ENCODE peak calls at places on chromosomes 6 and 20, in five cellular contexts. E is left ventricle myocardium inferior, T is endodermal cell, L is cardiac muscle cell, I is heart left ventricle. Z is an unnamed sample. For H3K36me3, the result is how much of the 10 kb centered on the place peaks cover.

GRCh38 chr6:36688534-36689075 is 9.0 kb upstream of the RAB44 start:
- DNase-seq in E (no peak), T (peak), L (no peak), I (no peak), Z (no peak)

GRCh38 chr6:122005661-122006060 is 393.8 kb upstream of the HSF2 start:
- DNase-seq in E (no peak), T (no peak), L (no peak), I (no peak), Z (no peak)

GRCh38 chr6:150641398-150642139 is 41.9 kb downstream of the PLEKHG1 start:
- DNase-seq in E (no peak), T (no peak), L (no peak), I (no peak), Z (no peak)

GRCh38 chr6:1993049-1993448 is 252.4 kb downstream of the GMDS start:
- DNase-seq in E (no peak), T (no peak), L (no peak), I (no peak), Z (no peak)

GRCh38 chr6:133241088-133241900 is at the start of gene EYA4:
- DNase-seq in E (peak), T (peak), L (peak), I (peak), Z (no peak)

GRCh38 chr6:11953641-11954040 is 58.5 kb upstream of the HIVEP1 start:
- DNase-seq in E (no peak), T (no peak), L (no peak), I (no peak), Z (no peak)

GRCh38 chr20:8339313-8339712 is 207.2 kb downstream of the PLCB1 start:
- DNase-seq in E (no peak), T (no peak), L (no peak), I (no peak), Z (no peak)

GRCh38 chr6:24923885-24924401 is 11.8 kb downstream of the RIPOR2 start:
- DNase-seq in E (no peak), T (peak), L (no peak), I (no peak), Z (no peak)

GRCh38 chr6:45754432-45754831 is 261.2 kb downstream of the CLIC5 start:
- DNase-seq in E (no peak), T (no peak), L (no peak), I (no peak), Z (no peak)

GRCh38 chr6:105372862-105373182 is 30.1 kb downstream of the PREP start:
- DNase-seq in E (no peak), T (no peak), L (no peak), I (no peak), Z (no peak)

GRCh38 chr6:29743025-29743424 is 19.8 kb downstream of the HLA-F start:
- DNase-seq in E (no peak), T (no peak), L (no peak), I (no peak), Z (no peak)

GRCh38 chr20:34374209-34374749 is 11.2 kb downstream of the ITCH start:
- DNase-seq in E (no peak), T (no peak), L (no peak), I (no peak), Z (no peak)

GRCh38 chr20:34375977-34376430 is 12.9 kb downstream of the ITCH start:
- DNase-seq in E (no peak), T (no peak), L (no peak), I (no peak), Z (no peak)

DNA sequence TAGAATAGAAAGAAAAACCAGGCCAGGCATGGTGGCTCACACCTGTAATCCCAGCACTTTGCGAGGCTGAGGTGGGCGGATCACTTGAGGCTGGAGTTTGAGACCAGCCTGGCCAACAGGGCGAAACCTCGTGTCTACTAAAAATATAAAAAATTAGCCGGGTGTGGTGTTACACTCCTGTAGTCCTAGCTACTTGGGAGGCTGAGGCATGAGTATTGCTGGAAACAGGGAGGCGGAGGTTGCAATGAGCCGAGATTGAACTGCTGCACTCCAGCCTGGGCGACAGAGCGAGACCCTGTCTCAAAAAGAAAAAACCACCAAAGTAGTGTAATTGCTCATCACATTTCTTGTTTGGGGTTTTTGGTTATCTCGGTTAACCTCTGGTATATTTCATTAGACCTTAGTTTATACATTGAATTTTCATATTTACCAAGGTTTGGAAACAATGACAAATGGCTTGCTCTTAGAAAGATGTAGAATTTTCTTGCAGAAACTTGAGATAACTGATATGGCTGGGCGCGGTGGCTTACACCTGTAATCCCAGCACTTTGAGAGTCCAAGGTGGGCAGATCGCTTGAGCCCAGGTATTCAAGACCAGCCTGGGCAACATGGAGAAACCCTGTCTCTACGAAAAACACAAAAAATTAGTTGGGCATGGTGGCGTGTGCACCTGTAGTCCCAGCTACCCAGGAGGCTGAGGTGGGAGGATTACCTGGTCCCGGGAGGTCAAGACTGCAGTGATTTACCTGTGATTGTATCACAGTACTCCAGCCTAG is 14.2 kb downstream of the ITCH start:
- DNase-seq in E (no peak), T (no peak), L (no peak), I (no peak), Z (no peak)
- H3K36me3 ChIP-seq in E (under half), T (half or more), L (under half), I (half or more), Z (under half)

DNA sequence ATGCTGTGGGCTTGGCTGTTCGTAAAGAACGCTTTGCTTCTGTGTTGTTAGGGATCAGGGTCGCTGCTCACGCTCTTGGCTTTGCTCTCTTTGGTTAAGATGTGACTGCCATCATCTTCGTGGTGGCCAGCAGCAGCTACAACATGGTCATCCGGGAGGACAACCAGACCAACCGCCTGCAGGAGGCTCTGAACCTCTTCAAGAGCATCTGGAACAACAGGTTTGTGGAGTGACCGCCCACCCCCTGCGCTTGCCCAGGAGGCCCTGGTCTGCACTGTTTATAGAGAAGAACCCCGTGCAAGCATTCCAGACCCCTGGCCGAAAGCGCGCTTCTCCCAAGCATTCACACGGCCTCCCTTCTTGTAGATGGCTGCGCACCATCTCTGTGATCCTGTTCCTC is 57.1 kb downstream of the GNAS start:
- DNase-seq in E (no peak), T (no peak), L (no peak), I (no peak), Z (no peak)
- H3K36me3 ChIP-seq in E (half or more), T (half or more), L (half or more), I (half or more), Z (under half)

GRCh38 chr20:34743039-34743438 is 38.9 kb downstream of the TP53INP2 start:
- DNase-seq in E (no peak), T (no peak), L (no peak), I (no peak), Z (no peak)
- H3K36me3 ChIP-seq in E (half or more), T (half or more), L (under half), I (half or more), Z (under half)

GRCh38 chr6:3102875-3103274 is 15.6 kb upstream of the BPHL start:
- DNase-seq in E (no peak), T (no peak), L (no peak), I (no peak), Z (no peak)
- H3K36me3 ChIP-seq in E (half or more), T (half or more), L (under half), I (half or more), Z (under half)

DNA sequence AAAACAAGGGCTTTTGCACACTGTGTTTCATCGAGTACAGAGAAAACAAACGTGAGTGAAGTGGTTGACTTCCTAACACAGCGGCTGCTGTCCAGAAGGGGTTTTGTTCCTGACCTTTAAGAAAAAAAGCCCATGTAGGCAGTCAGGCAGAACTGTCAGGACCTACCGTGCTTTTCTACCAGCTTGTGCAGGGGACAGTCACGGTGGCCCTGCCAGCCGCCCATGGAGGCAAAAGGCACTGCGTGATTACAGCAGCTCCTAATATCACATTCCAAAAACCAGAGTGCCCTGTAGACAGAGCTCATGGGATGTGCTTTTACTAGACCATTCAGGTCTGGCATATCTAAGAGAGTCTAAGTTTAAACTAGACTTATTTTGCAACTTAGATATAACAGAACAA is 12.2 kb downstream of the TNFAIP3 start:
- DNase-seq in E (no peak), T (no peak), L (no peak), I (no peak), Z (no peak)
- H3K36me3 ChIP-seq in E (half or more), T (half or more), L (half or more), I (half or more), Z (under half)

GRCh38 chr20:48958743-48959142 is 37.2 kb downstream of the ARFGEF2 start:
- DNase-seq in E (no peak), T (no peak), L (no peak), I (no peak), Z (no peak)
- H3K36me3 ChIP-seq in E (half or more), T (half or more), L (under half), I (half or more), Z (under half)

GRCh38 chr20:46605978-46606816 is 45.1 kb downstream of the SLC13A3 start:
- DNase-seq in E (no peak), T (no peak), L (no peak), I (no peak), Z (no peak)
- H3K36me3 ChIP-seq in E (under half), T (under half), L (under half), I (under half), Z (under half)

DNA sequence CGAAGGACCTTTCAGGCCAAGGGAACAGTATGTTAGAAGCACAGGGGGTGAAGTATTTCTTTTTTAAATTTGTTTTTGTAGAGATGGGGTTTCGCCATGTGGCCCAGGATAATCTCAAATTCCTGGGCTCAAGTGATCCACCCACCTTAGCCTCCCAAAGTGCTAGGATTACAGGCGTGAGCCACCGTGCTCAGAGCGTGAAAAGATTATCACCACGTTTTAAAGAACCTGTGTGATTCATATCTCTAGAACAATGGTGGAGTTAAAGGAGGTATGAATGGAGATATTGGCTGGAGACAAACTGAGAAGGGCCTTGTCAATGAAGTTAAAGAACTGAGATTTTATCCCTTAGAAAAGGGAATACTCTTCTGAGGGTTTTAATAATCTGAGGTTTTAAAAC is 9.7 kb downstream of the ASF1A start:
- DNase-seq in E (no peak), T (peak), L (no peak), I (no peak), Z (no peak)
- H3K36me3 ChIP-seq in E (half or more), T (half or more), L (half or more), I (half or more), Z (under half)

Z was measured in uterus.